ENCODE peak calls at places on chromosomes 5 and 9, in nine cellular contexts. B is OCI-LY7, Z is GM23248, X is HCT116, E is GM23338, U is SK-N-SH, I is neural progenitor cell, C is PC-3, G is MM.1S. M is an unnamed sample.

GRCh38 chr5:124651663-124652513 is 94.6 kb downstream of the ZNF608 start:
- DNase-seq in B (peak; percentile 78), C (peak; percentile 70), U (peak; percentile 90), E (peak; percentile 87), G (peak; percentile 51), Z (peak; percentile 90), X (no peak), I (peak; percentile 93), M (peak; percentile 86)

GRCh38 chr5:172564187-172564586 is 76.9 kb upstream of the NEURL1B start:
- DNase-seq in X (no peak), I (no peak), C (no peak), E (no peak), U (no peak), G (no peak), Z (no peak), B (no peak), M (peak; percentile 54)

GRCh38 chr9:90365646-90366045 is 277.0 kb downstream of the DIRAS2 start:
- DNase-seq in G (no peak), I (no peak), C (no peak), E (no peak), U (peak; percentile 53), B (no peak), Z (no peak), X (no peak), M (no peak)

GRCh38 chr9:34496149-34496712 is 26.6 kb downstream of the ENHO start:
- DNase-seq in Z (peak; percentile 10), E (no peak), G (no peak), X (peak; percentile 4), C (peak; percentile 22), I (no peak), B (no peak), U (no peak), M (no peak)

GRCh38 chr9:78572266-78572665 is 275.3 kb downstream of the PSAT1 start:
- DNase-seq in Z (no peak), E (no peak), U (no peak), B (no peak), I (no peak), X (no peak), G (no peak), C (peak; percentile 31), M (no peak)

GRCh38 chr5:157266286-157267007 is 524 bp downstream of the CYFIP2 start:
- DNase-seq in Z (peak; percentile 8), B (peak; percentile 75), I (peak; percentile 78), E (peak; percentile 71), X (no peak), C (peak; percentile 65), U (no peak), G (peak; percentile 81), M (peak; percentile 73)

GRCh38 chr5:133400831-133401351 is 211.4 kb downstream of the FSTL4 start:
- DNase-seq in I (no peak), C (no peak), Z (no peak), G (no peak), B (no peak), U (no peak), X (no peak), E (no peak), M (no peak)

GRCh38 chr5:35899805-35900204 is 38.6 kb downstream of the CAPSL start:
- DNase-seq in B (peak; percentile 69), E (no peak), U (no peak), C (no peak), G (peak; percentile 58), Z (no peak), I (no peak), X (no peak), M (no peak)

GRCh38 chr5:17991775-17992174 is 357.5 kb downstream of the TAF11L14 start:
- DNase-seq in Z (no peak), C (no peak), I (no peak), G (no peak), E (no peak), X (no peak), U (no peak), B (no peak), M (no peak)

GRCh38 chr9:130975932-130976841 is 32.8 kb upstream of the LAMC3 start:
- DNase-seq in C (peak; percentile 6), E (no peak), U (no peak), G (no peak), I (no peak), Z (no peak), X (no peak), B (no peak), M (no peak)

GRCh38 chr5:59149271-59149670 is 566.4 kb downstream of the RAB3C start:
- DNase-seq in I (no peak), G (no peak), C (no peak), E (no peak), Z (no peak), U (no peak), B (no peak), X (no peak), M (no peak)
- TF ChIP-seq EZH2phosphoT487 in I (no peak), G (no peak), C (no peak), E (no peak), Z (no peak), U (no peak), B (no peak), X (no peak), M (no peak)

GRCh38 chr5:67234671-67235176 is 38.1 kb upstream of the CD180 start:
- DNase-seq in U (no peak), Z (peak; percentile 52), C (peak; percentile 76), X (no peak), B (no peak), G (no peak), I (no peak), E (no peak), M (no peak)
- H3K4me3 ChIP-seq in U (no peak overlapping the region), Z (no peak overlapping the region), C (no peak overlapping the region), X (no peak overlapping the region), B (no peak overlapping the region), G (no peak overlapping the region), I (no peak overlapping the region), E (no peak overlapping the region), M (no peak overlapping the region)

DNA sequence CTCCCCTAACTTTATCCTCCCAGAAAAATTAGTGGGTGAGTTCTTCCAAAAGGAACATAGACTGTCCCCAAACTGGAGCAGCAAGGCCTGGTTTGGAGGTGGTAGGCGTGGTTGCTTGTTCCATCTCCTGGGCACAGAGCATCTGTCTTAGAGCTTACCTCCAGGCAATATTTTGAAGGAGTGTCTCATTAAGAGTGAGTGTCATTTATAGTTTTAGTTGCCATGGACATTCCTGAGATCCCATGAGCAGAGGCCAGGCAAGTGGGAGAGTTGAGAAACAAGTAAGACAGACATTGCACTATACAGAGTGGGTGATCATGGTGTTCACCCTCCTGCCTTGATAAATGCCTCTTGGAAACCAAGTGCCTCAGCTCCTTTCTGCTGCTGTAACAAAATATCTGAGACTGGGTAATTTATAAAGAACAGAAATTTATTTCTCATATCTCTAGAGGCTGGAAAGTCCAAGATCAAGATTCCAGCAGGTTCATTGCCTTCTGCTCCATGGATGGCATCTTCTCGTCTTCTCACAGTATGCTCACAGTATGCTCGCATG is 68.5 kb downstream of the KIAA1958 start:
- DNase-seq in Z (no peak), C (peak; percentile 27), U (no peak), E (no peak), B (no peak), I (no peak), G (no peak), X (no peak), M (no peak)
- TF ChIP-seq EZH2phosphoT487 in Z (no peak), C (no peak), U (no peak), E (no peak), B (no peak), I (no peak), G (no peak), X (no peak), M (no peak)

DNA sequence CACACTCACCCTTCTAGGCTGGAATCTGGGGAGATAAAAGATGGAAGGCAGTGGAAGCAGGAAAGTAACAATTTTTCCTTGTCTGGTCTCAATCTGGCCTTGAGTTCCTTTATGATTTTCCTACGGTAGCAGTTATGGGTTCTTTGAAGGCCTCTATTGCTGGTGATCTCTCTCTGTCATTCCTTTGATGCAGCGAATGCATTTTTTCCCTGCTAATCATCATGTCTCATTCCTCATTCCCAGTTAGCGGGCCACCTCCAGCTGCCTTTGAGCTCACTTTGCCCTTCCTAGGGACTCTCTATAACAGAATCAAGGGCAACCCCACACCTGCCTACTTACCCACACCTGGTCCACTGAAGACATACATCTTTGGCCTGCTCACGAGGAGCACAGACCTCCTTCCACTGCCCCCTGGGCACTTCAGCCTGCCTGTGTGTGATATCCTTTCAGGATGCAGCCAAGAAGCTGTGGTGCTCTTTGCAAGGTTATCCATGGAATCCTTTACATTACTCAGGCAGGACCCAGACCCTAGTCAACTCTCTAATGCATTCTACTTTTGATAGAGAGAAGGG is 191.7 kb downstream of the DRD1 start:
- DNase-seq in U (no peak), I (no peak), G (no peak), Z (peak; percentile 23), X (no peak), C (peak; percentile 4), B (no peak), E (no peak), M (no peak)
- H3K4me3 ChIP-seq in U (no peak overlapping the region), I (no peak overlapping the region), G (no peak overlapping the region), Z (no peak overlapping the region), X (no peak overlapping the region), C (no peak overlapping the region), B (no peak overlapping the region), E (no peak overlapping the region), M (no peak overlapping the region)

GRCh38 chr5:173760461-173761181 is 127.5 kb upstream of the CPEB4 start:
- DNase-seq in C (no peak), Z (no peak), E (no peak), B (no peak), I (no peak), U (no peak), X (no peak), G (no peak), M (no peak)

GRCh38 chr5:173761182-173761521 is 127.0 kb upstream of the CPEB4 start:
- DNase-seq in E (no peak), X (no peak), C (no peak), U (no peak), B (no peak), Z (no peak), I (no peak), G (no peak), M (no peak)

GRCh38 chr5:173757817-173758216 is 130.3 kb upstream of the CPEB4 start:
- DNase-seq in I (no peak), X (no peak), Z (no peak), B (no peak), E (no peak), U (peak; percentile 79), C (no peak), G (no peak), M (no peak)

GRCh38 chr5:173758675-173759074 is 129.5 kb upstream of the CPEB4 start:
- DNase-seq in U (no peak), X (no peak), E (no peak), C (no peak), Z (peak; percentile 19), B (no peak), I (no peak), G (no peak), M (no peak)

DNA sequence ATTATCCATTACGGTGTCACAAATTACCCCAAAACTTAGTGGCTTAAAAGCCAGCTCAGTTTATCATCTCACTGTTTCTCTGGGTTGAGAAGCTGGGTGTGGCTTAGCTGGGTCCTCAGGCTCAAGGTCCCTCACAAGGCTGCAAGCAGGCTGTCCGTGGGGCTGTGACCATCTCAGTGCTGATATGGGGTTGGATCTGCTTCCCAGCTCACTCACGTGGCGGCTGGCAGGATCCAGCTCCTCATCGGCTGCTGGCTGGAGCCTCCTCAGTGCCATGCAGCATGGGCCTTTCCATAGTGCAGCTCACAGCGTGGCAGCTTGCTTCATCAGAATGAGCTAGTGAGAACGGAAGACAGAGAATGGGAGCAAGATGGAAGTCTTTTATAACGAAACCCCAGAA is 128.5 kb upstream of the CPEB4 start:
- DNase-seq in G (no peak), C (no peak), Z (no peak), B (no peak), I (no peak), U (no peak), E (no peak), X (no peak), M (no peak)
- TF ChIP-seq EZH2phosphoT487 in G (no peak), C (no peak), Z (no peak), B (no peak), I (no peak), U (no peak), E (no peak), X (no peak), M (no peak)